ENCODE peak calls at places on chromosome 10, in seven cellular contexts. H is upper lobe of right lung; C is left ventricle myocardium inferior; I is body of pancreas; P is cardiac muscle cell; T is K562; O is CD8-positive, alpha-beta T cell. M is an unnamed sample.
A peak's percentile ranks its signal among the peaks of the same experiment; 100 is the strongest.

GRCh38 chr10:94286898-94287297 is 75.8 kb downstream of the NOC3L start:
- DNase-seq in H (no peak), C (no peak), I (no peak), P (peak; percentile 28), T (no peak), O (no peak), M (no peak)

GRCh38 chr10:61487506-61487905 is 34.3 kb upstream of the TMEM26 start:
- DNase-seq in H (no peak), C (no peak), I (no peak), P (peak; percentile 16), T (no peak), O (no peak), M (no peak)

GRCh38 chr10:51097546-51097945 is 23.3 kb downstream of the PRKG1 start:
- DNase-seq in H (no peak), C (no peak), I (no peak), P (peak; percentile 43), T (no peak), O (no peak), M (no peak)

GRCh38 chr10:122124808-122125207 is 135.8 kb downstream of the TACC2 start:
- DNase-seq in H (no peak), C (no peak), I (no peak), P (no peak), T (no peak), O (no peak), M (no peak)

GRCh38 chr10:127424594-127425264 is 124.4 kb upstream of the NPS start:
- DNase-seq in H (no peak), C (peak; percentile 46), I (peak; percentile 30), P (peak; percentile 3), T (no peak), O (no peak), M (no peak)

GRCh38 chr10:12500406-12501303 is 151.3 kb downstream of the CAMK1D start:
- DNase-seq in H (peak; percentile 22), C (no peak), I (peak; percentile 49), P (peak; percentile 45), T (no peak), O (no peak), M (no peak)

GRCh38 chr10:110398419-110399162 is 93.9 kb upstream of the SMNDC1 start:
- DNase-seq in H (no peak), C (no peak), I (peak; percentile 71), P (peak; percentile 94), T (no peak), O (no peak), M (no peak)

GRCh38 chr10:109978481-109978880 is 29.3 kb upstream of the ADD3 start:
- DNase-seq in H (no peak), C (no peak), I (peak; percentile 56), P (peak; percentile 83), T (peak; percentile 46), O (peak; percentile 31), M (peak; percentile 36)

GRCh38 chr10:60816624-60817023 is 38.3 kb downstream of the CDK1 start:
- DNase-seq in H (no peak), C (no peak), I (peak; percentile 74), P (peak; percentile 94), T (peak; percentile 87), O (no peak), M (no peak)

GRCh38 chr10:31004611-31005193 is 27.0 kb downstream of the ZNF438 start:
- DNase-seq in H (no peak), C (no peak), I (no peak), P (peak; percentile 90), T (no peak), O (no peak), M (no peak)

GRCh38 chr10:6409982-6410694 is 169.9 kb downstream of the PRKCQ start:
- DNase-seq in H (no peak), C (no peak), I (peak; percentile 35), P (peak; percentile 76), T (no peak), O (no peak), M (peak; percentile 48)

GRCh38 chr10:14466256-14466655 is 135.5 kb upstream of the FRMD4A start:
- DNase-seq in H (no peak), C (no peak), I (no peak), P (no peak), T (no peak), O (no peak), M (no peak)

GRCh38 chr10:7525314-7526016 is 114.6 kb upstream of the SFMBT2 start:
- DNase-seq in H (no peak), C (no peak), I (peak; percentile 74), P (peak; percentile 85), T (peak; percentile 67), O (peak; percentile 27), M (peak; percentile 37)

GRCh38 chr10:125089486-125089885 is 70.9 kb downstream of the CTBP2 start:
- DNase-seq in H (no peak), C (no peak), I (no peak), P (no peak), T (no peak), O (no peak), M (no peak)

GRCh38 chr10:7972367-7972766 is 82.1 kb upstream of the GATA3 start:
- DNase-seq in H (no peak), C (no peak), I (no peak), P (no peak), T (no peak), O (no peak), M (no peak)

GRCh38 chr10:115001506-115002381 is 63.7 kb downstream of the TRUB1 start:
- DNase-seq in H (no peak), C (no peak), I (peak; percentile 9), P (peak; percentile 55), T (no peak), O (no peak), M (no peak)

GRCh38 chr10:6153845-6154244 is 48.9 kb upstream of the PFKFB3 start:
- DNase-seq in H (no peak), C (no peak), I (no peak), P (no peak), T (no peak), O (no peak), M (no peak)

GRCh38 chr10:131012641-131012985 is 298.9 kb downstream of the TCERG1L start:
- DNase-seq in H (no peak), C (no peak), I (no peak), P (no peak), T (no peak), O (no peak), M (no peak)

GRCh38 chr10:131010965-131011575 is 300.5 kb downstream of the TCERG1L start:
- DNase-seq in H (peak; percentile 41), C (no peak), I (no peak), P (no peak), T (no peak), O (no peak), M (no peak)

GRCh38 chr10:131006458-131007256 is 304.9 kb downstream of the TCERG1L start:
- DNase-seq in H (peak; percentile 39), C (no peak), I (no peak), P (no peak), T (no peak), O (no peak), M (no peak)

GRCh38 chr10:131011936-131012640 is 299.4 kb downstream of the TCERG1L start:
- DNase-seq in H (peak; percentile 50), C (no peak), I (no peak), P (no peak), T (no peak), O (no peak), M (no peak)

DNA sequence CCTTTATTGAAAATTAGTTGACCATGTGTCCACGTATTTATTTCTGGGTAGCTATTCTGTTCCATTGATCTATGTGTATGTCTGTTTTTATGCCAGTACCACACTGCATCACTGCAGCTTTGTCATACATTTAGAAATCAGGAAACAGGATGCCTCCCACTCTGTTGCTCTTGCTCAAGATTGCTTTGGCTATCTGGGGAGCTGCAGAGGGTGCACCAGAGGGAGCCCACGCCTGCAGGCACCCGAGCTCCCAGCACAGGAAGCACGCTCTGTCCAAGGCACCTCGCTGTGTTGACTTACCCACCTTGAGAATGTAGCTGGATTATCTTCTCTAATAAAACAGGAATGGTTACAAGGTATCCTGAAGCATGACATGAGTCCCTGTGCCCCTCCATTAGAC is 301.7 kb downstream of the TCERG1L start:
- DNase-seq in H (no peak), C (no peak), I (no peak), P (no peak), T (no peak), O (no peak), M (no peak)
- H3K9me3 ChIP-seq in H (no peaks in the 10 kb centered on the region), C (peaks cover 15% of the 10 kb centered on the region), I (no peaks in the 10 kb centered on the region), P (no peaks in the 10 kb centered on the region), T (no peaks in the 10 kb centered on the region), O (no peaks in the 10 kb centered on the region), M (no peaks in the 10 kb centered on the region)

DNA sequence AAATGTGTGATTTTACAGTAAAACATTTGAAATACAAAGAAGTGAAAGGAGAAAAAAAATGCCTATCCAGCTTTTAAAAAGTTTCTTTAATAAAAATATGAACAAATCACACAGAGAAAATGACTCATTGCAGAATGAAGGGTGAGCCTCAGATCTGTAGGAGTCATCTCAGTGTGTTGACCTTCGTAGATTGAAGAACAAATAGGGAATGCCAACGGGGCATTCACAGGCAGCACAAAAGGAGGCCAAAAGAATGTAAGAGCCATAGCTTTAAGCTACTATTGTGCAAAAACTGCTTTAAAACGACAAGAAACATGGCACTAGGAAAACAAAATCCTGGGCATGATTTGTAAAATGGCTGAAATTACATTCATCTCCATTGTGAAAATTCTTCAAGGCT is 782.7 kb upstream of the CELF2 start:
- DNase-seq in H (no peak), C (no peak), I (no peak), P (no peak), T (no peak), O (no peak), M (no peak)
- H3K9me3 ChIP-seq in H (no peaks in the 10 kb centered on the region), C (peaks cover 2% of the 10 kb centered on the region), I (no peaks in the 10 kb centered on the region), P (no peaks in the 10 kb centered on the region), T (no peaks in the 10 kb centered on the region), O (no peaks in the 10 kb centered on the region), M (peaks cover 4% of the 10 kb centered on the region)

DNA sequence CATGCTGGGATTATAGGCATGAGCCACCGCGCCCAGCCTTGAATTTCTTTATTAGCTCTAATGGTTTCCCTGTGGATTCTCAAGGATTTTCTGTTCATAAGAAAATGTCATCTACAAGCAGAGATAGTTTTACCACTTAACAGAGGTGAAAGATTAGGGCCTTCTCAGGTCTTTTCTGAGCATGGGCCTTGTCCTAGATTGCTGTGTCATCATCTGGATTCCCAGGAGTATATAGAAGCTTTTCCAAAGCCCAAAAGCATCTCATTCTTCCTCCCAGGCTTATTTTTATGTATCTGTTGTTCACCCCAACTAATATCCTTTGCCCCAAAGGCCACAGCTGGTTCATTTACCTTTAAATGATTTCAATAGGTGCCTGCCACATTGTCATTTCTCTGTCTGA is 13.7 kb upstream of the ZNF248 start:
- DNase-seq in H (no peak), C (no peak), I (no peak), P (no peak), T (no peak), O (no peak), M (no peak)
- H3K9me3 ChIP-seq in H (no peaks in the 10 kb centered on the region), C (no peaks in the 10 kb centered on the region), I (no peaks in the 10 kb centered on the region), P (no peaks in the 10 kb centered on the region), T (no peaks in the 10 kb centered on the region), O (no peaks in the 10 kb centered on the region), M (no peaks in the 10 kb centered on the region)

DNA sequence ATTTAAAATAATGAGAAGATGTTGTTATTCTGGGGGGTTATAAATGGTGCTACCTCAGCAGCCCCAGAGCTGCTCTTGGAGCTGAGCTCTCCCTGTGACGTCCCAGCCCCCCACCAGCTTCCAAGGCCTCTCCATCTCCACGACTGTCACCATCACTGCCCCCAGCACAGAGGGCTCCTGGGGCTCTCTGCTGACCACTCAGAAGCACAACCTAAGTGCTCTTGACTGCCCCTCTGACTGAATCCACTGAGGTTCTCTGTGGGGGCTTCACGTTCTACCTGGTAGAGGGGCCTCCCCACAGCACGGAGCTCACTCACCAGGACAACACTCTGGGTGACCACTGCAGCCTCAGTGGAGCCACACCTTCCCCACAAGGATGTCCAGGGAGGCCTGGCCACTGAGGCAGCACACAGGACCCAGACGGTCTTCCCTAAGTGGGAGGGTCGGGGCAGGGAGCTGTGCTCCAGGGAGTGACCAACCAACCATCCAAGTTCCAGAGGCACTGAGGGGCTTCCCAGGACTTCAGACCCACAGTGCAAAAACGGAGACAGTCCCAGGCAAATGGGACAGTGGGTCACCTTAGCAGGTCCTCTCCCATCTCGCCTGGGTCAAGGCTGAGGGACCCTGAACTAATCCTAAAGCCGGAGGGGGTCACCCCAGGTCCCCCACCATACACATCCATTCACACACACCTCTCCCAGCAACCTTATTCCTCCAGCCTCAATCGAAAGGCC is 121.0 kb upstream of the PPP2R2D start:
- DNase-seq in H (no peak), C (no peak), I (no peak), P (no peak), T (no peak), O (no peak), M (no peak)
- H3K9me3 ChIP-seq in H (peaks cover 20% of the 10 kb centered on the region), C (peaks cover 33% of the 10 kb centered on the region), I (no peaks in the 10 kb centered on the region), P (no peaks in the 10 kb centered on the region), T (no peaks in the 10 kb centered on the region), O (no peaks in the 10 kb centered on the region), M (no peaks in the 10 kb centered on the region)